ENCODE peak calls at places on chromosomes 2 and 18, in four cellular contexts. H is H1, T is trophoblast cell, R is mesendoderm. D is an unnamed sample.

GRCh38 chr18:74040459-74041332 is 106.9 kb downstream of the FBXO15 start:
- DNase-seq in H (peak; percentile 88), T (peak; percentile 3), R (peak; percentile 69), D (peak; percentile 82)

GRCh38 chr2:152189622-152190495 is 14.3 kb upstream of the STAM2 start:
- DNase-seq in H (no peak), T (peak; percentile 37), R (peak; percentile 55), D (no peak)

GRCh38 chr2:24409700-24410556 is 49.6 kb upstream of the ITSN2 start:
- DNase-seq in H (no peak), T (peak; percentile 28), R (peak; percentile 83), D (peak; percentile 48)

GRCh38 chr18:36893227-36893626 is 64.3 kb downstream of the KIAA1328 start:
- DNase-seq in H (no peak), T (no peak), R (no peak), D (no peak)

GRCh38 chr2:183123117-183123958 is 905 bp upstream of the NUP35 start:
- DNase-seq in H (no peak), T (no peak), R (no peak), D (no peak)

GRCh38 chr2:44237221-44237620 is 38.1 kb upstream of the SLC3A1 start:
- DNase-seq in H (no peak), T (no peak), R (no peak), D (no peak)

GRCh38 chr2:202072226-202072625 is 829 bp upstream of the KIAA2012 start:
- DNase-seq in H (no peak), T (no peak), R (peak; percentile 78), D (peak; percentile 56)

GRCh38 chr18:13452851-13453524 is 234.4 kb downstream of the LDLRAD4 start:
- DNase-seq in H (no peak), T (no peak), R (peak; percentile 66), D (peak; percentile 38)

GRCh38 chr18:58862851-58863538 is 1.7 kb upstream of the ZNF532 start:
- DNase-seq in H (peak; percentile 64), T (no peak), R (peak; percentile 68), D (no peak)

GRCh38 chr2:219308142-219309093 is 783 bp downstream of the PTPRN start:
- DNase-seq in H (peak; percentile 97), T (peak; percentile 66), R (peak; percentile 89), D (peak; percentile 85)

GRCh38 chr2:25078171-25079049 is 36.5 kb downstream of the EFR3B start:
- DNase-seq in H (no peak), T (peak; percentile 7), R (peak; percentile 50), D (no peak)

GRCh38 chr2:64260817-64261216 is 116.6 kb upstream of the PELI1 start:
- DNase-seq in H (no peak), T (no peak), R (no peak), D (no peak)

GRCh38 chr2:134917219-134917957 is 1.2 kb upstream of the CCNT2 start:
- DNase-seq in H (no peak), T (no peak), R (no peak), D (no peak)

GRCh38 chr2:173119069-173119807 is 43.6 kb downstream of the MAP3K20 start:
- DNase-seq in H (no peak), T (no peak), R (no peak), D (no peak)

GRCh38 chr2:216857131-216857550 is 2.7 kb downstream of the TNP1 start:
- DNase-seq in H (no peak), T (no peak), R (peak; percentile 56), D (no peak)

GRCh38 chr2:74191596-74192380 is 6.6 kb upstream of the MTHFD2 start:
- DNase-seq in H (no peak), T (no peak), R (no peak), D (no peak)

GRCh38 chr2:78304678-78305077 is 720.8 kb upstream of the REG3G start:
- DNase-seq in H (no peak), T (no peak), R (no peak), D (no peak)

GRCh38 chr18:68438983-68439382 is 275.9 kb downstream of the TMX3 start:
- DNase-seq in H (no peak), T (peak; percentile 60), R (peak; percentile 84), D (no peak)

GRCh38 chr18:68439672-68440071 is 275.2 kb downstream of the TMX3 start:
- DNase-seq in H (no peak), T (no peak), R (no peak), D (no peak)

GRCh38 chr18:68438536-68438935 is 276.4 kb downstream of the TMX3 start:
- DNase-seq in H (no peak), T (peak; percentile 76), R (peak; percentile 60), D (no peak)

GRCh38 chr18:68440433-68440832 is 274.5 kb downstream of the TMX3 start:
- DNase-seq in H (no peak), T (no peak), R (no peak), D (no peak)

GRCh38 chr18:68441241-68441640 is 273.7 kb downstream of the TMX3 start:
- DNase-seq in H (no peak), T (no peak), R (no peak), D (no peak)
- H3K4ac ChIP-seq in H (no peak overlapping the region), T (no peak overlapping the region), R (no peak overlapping the region), D (no peak overlapping the region)

DNA sequence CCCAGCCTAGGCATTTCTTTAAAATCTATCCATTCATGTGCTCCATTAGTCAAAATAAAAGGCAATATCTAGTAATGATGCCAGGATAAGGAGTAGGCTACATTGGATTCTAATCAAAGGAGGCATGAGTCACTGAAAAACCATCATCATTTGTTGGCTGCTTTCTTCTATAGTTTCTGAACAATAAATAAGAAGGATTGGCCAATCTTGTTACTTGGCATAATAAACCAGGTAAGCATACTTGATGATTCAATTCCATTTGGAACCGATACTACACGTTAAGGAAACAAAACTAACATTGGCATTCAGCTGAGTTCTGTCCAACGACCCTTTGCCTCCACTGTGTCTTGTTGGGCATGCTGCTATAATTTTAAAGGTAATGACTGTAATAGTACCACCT is 27.2 kb downstream of the ATP8B1 start:
- DNase-seq in H (no peak), T (no peak), R (no peak), D (no peak)
- H3K79me2 ChIP-seq in H (no peaks in the 10 kb centered on the region), T (no peaks in the 10 kb centered on the region), R (no peaks in the 10 kb centered on the region), D (no peaks in the 10 kb centered on the region)

DNA sequence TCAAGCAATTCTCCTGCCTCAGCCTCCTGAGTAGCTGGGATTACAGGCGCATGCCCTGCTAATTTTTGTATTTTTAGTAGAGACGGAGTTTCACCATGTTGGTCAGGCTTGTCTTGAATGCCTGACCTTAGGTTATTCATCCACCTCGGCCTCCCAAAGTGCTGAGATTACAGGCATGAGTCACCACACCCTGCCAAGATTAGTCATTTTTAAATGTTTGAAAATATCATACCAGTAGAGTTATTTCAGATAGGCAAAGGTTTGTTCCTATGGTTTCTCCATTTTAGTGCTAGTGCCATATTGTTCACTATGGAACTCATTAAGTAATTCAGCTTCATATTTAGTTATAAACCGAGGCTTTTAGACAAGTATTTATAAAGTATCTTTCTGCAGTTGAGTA is 52.3 kb downstream of the HIBCH start:
- DNase-seq in H (no peak), T (peak; percentile 72), R (no peak), D (no peak)
- H2AK5ac ChIP-seq in H (no peak overlapping the region), T (no peak overlapping the region), R (no peak overlapping the region), D (no peak overlapping the region)

DNA sequence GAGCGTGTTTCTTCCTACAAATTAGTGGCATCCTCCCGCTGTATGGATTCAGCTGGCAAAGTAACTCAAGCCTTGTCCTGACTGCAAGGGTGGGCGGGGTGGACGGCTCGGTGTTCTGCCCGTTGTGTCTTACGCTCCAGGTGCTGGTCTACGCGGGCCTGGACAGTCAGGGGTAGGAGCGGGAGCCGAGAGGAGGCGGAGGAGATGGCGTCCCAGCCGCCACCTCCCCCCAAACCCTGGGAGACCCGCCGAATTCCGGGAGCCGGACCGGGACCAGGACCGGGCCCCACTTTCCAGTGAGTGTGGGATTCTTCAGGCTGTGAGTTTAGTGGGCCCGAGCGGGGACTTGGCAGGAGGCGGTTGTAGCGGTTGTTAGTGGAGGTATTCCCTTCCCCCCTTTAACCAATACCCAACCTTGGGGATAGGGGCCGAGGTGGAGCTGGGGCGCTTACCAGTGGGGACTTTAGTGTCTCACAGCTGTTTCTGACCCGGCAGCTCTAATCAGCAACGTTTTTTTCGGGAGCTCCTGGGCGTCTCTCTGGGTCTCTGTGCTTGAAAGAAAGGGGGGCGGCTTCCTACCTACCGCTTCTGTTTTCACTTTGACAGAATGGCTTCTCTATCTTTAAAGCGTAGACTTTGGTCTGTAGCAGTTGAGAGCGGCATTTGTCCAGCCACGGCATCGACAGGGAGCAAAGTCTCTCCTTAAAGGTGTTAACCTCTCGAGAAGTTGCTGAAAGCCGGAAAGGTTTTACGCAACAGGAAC is at the start of the genes PEX13 and PUS10:
- DNase-seq in H (peak; percentile 91), T (peak; percentile 73), R (peak; percentile 90), D (peak; percentile 85)
- H3K4ac ChIP-seq in H (peak within 1 kb of the TSS; percentile 58), T (peak within 1 kb of the TSS; percentile 85), R (no peak within 1 kb of the TSS), D (no peak within 1 kb of the TSS)

DNA sequence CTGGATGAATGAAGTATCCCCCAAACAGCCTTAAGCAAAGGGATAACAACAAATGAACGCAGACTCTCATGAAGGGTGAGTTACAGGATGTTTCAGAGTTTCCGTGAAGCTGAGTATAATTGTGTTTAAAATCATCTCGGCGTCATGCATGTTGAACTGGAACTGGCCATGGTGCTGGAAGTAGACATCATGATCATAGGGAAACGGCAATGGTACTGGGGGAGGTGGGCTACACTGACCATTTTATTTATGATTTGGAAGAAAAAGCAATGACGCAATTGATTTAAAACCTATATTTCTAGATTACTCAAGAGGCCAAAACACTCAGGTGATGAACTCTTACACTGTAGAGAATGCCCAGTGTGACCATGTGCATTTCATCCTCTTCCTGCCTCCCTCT is 387.9 kb upstream of the MYT1L start:
- DNase-seq in H (no peak), T (no peak), R (no peak), D (no peak)
- H3K79me2 ChIP-seq in H (no peaks in the 10 kb centered on the region), T (no peaks in the 10 kb centered on the region), R (no peaks in the 10 kb centered on the region), D (no peaks in the 10 kb centered on the region)

GRCh38 chr2:20653695-20654306 is 2.9 kb upstream of the HS1BP3 start:
- DNase-seq in H (no peak), T (no peak), R (no peak), D (no peak)
- H2AK5ac ChIP-seq in H (no peak overlapping the region), T (no peak overlapping the region), R (no peak overlapping the region), D (no peak overlapping the region)

DNA sequence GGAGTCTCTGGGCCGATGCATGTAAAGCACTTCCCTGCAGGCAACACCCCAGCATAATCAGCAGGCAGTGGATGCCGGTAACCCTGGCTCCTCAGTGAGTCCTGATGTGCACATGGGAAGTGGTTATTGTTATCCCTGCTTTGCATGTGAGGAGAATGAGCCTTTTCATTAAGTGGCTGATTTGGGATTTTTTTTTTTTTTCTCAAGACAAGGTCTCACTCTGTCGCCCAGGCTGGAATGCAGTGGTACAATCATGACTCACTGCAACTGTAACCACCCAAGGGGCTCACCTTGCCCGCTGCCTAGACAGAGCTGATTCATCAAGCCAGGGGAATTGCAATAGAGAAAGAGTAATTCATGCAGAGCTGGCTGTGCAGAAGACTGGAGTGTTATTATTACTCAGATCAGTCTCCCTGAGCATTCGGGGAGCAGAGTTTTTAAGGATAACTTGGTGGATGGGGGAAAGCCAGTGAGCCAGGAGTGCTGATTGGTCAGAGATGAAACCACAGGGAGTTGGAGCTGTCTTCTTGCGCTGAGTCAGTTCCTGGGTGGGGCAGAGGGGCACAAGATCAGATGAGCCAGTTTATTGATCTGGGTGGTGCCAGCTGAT is 95.4 kb downstream of the SOCS6 start:
- DNase-seq in H (no peak), T (no peak), R (no peak), D (no peak)
- H3K4ac ChIP-seq in H (no peak overlapping the region), T (no peak overlapping the region), R (no peak overlapping the region), D (no peak overlapping the region)

D was measured in H9.